ENCODE peak calls at places on chromosomes 4 and X, in five cellular contexts. T is hepatocyte; O is activated naive CD8-positive, alpha-beta T cell treated with anti-CD3 and anti-CD28 coated beads for 36 hours; F is fibroblast of the conjunctiva; H is left lung. Q is an unnamed sample.
A peak's percentile ranks its signal among the peaks of the same experiment; 100 is the strongest.

GRCh38 chr4:185254434-185254833 is 45.0 kb downstream of the SNX25 start:
- DNase-seq in T (no peak), O (no peak), F (no peak), H (no peak), Q (no peak)

GRCh38 chrX:123927845-123928244 is 33.7 kb upstream of the STAG2 start:
- DNase-seq in T (no peak), O (no peak), F (no peak), H (no peak), Q (no peak)

GRCh38 chr4:145557720-145558119 is 61.5 kb upstream of the MMAA start:
- DNase-seq in T (peak; percentile 78), O (peak; percentile 36), F (peak; percentile 55), H (peak; percentile 49), Q (no peak)

GRCh38 chrX:22118161-22118830 is 86.2 kb downstream of the PHEX start:
- DNase-seq in T (no peak), O (no peak), F (no peak), H (no peak), Q (no peak)

GRCh38 chrX:115582035-115582870 is 21.3 kb downstream of the PLS3 start:
- DNase-seq in T (no peak), O (no peak), F (no peak), H (no peak), Q (no peak)

GRCh38 chrX:132271330-132271729 is 52.1 kb upstream of the RAP2C start:
- DNase-seq in T (no peak), O (no peak), F (peak; percentile 34), H (no peak), Q (no peak)

GRCh38 chr4:56099378-56099786 is 150.6 kb downstream of the CEP135 start:
- DNase-seq in T (no peak), O (no peak), F (no peak), H (no peak), Q (no peak)

GRCh38 chr4:183097251-183098079 is 1.6 kb upstream of the WWC2 start:
- DNase-seq in T (no peak), O (no peak), F (no peak), H (peak; percentile 39), Q (peak; percentile 52)

GRCh38 chr4:39616651-39617050 is 22.0 kb downstream of the SMIM14 start:
- DNase-seq in T (no peak), O (no peak), F (no peak), H (no peak), Q (no peak)

GRCh38 chr4:184924516-184924915 is 93.8 kb upstream of the HELT start:
- DNase-seq in T (no peak), O (no peak), F (no peak), H (no peak), Q (no peak)

GRCh38 chrX:30875957-30876356 is 13.1 kb downstream of the TAB3 start:
- DNase-seq in T (no peak), O (no peak), F (peak; percentile 32), H (no peak), Q (no peak)

GRCh38 chrX:17374619-17375360 is at the start of gene NHS:
- DNase-seq in T (peak; percentile 83), O (peak; percentile 54), F (peak; percentile 51), H (peak; percentile 36), Q (peak; percentile 52)

GRCh38 chr4:109559983-109560686 is at the start of gene MCUB:
- DNase-seq in T (peak; percentile 90), O (peak; percentile 96), F (peak; percentile 84), H (peak; percentile 92), Q (peak; percentile 91)

GRCh38 chr4:112381996-112382692 is 85.0 kb downstream of the ALPK1 start:
- DNase-seq in T (no peak), O (no peak), F (no peak), H (no peak), Q (no peak)

GRCh38 chr4:140837742-140838141 is 81.6 kb upstream of the TBC1D9 start:
- DNase-seq in T (no peak), O (no peak), F (no peak), H (no peak), Q (no peak)

GRCh38 chr4:183960021-183960420 is 54.9 kb downstream of the STOX2 start:
- DNase-seq in T (peak; percentile 39), O (no peak), F (peak; percentile 76), H (no peak), Q (no peak)

GRCh38 chrX:39245024-39245423 is 443.8 kb downstream of the MID1IP1 start:
- DNase-seq in T (no peak), O (no peak), F (no peak), H (no peak), Q (no peak)

GRCh38 chrX:142089193-142089592 is 115.9 kb downstream of the MAGEC2 start:
- DNase-seq in T (peak; percentile 17), O (no peak), F (no peak), H (no peak), Q (no peak)

GRCh38 chr4:147596976-147597375 is 20.2 kb upstream of the TMEM184C start:
- DNase-seq in T (no peak), O (no peak), F (peak; percentile 41), H (peak; percentile 55), Q (no peak)

GRCh38 chrX:42944381-42944998 is 166.5 kb upstream of the PPP1R2C start:
- DNase-seq in T (no peak), O (no peak), F (no peak), H (no peak), Q (no peak)

GRCh38 chr4:74112399-74113090 is 13.6 kb upstream of the CXCL2 start:
- DNase-seq in T (no peak), O (no peak), F (no peak), H (no peak), Q (no peak)

GRCh38 chr4:163536101-163536500 is 41.6 kb downstream of the TMA16 start:
- DNase-seq in T (no peak), O (no peak), F (no peak), H (no peak), Q (no peak)

GRCh38 chr4:26052663-26053534 is 138.9 kb downstream of the SMIM20 start:
- DNase-seq in T (no peak), O (no peak), F (no peak), H (no peak), Q (no peak)

GRCh38 chr4:156870166-156870565 is 101.4 kb downstream of the PDGFC start:
- DNase-seq in T (no peak), O (no peak), F (no peak), H (no peak), Q (no peak)

Q was measured in lower lobe of right lung.